ENCODE peak calls at places on chromosomes 12 and 14, in five cellular contexts. L, S, J, E and P are unnamed samples.

GRCh38 chr12:131831021-131831571 is 2.9 kb downstream of the MMP17 start:
- DNase-seq in L (peak; percentile 52), S (peak; percentile 6), J (no peak), E (peak; percentile 36), P (no peak)

GRCh38 chr12:131690320-131690719 is 20.6 kb upstream of the SFSWAP start:
- DNase-seq in L (no peak), S (no peak), J (no peak), E (no peak), P (no peak)

GRCh38 chr12:88577537-88577936 is 2.7 kb downstream of the KITLG start:
- DNase-seq in L (no peak), S (no peak), J (no peak), E (no peak), P (no peak)

GRCh38 chr14:86654558-86655184 is 1124.7 kb downstream of the FLRT2 start:
- DNase-seq in L (no peak), S (no peak), J (peak; percentile 10), E (peak; percentile 21), P (peak; percentile 93)

GRCh38 chr14:25136811-25137210 is 86.9 kb upstream of the STXBP6 start:
- DNase-seq in L (no peak), S (no peak), J (no peak), E (no peak), P (no peak)

GRCh38 chr12:50185975-50186663 is 18.9 kb upstream of the CERS5 start:
- DNase-seq in L (no peak), S (no peak), J (no peak), E (no peak), P (no peak)

GRCh38 chr12:48003226-48004038 is 844 bp downstream of the COL2A1 start:
- DNase-seq in L (no peak), S (no peak), J (no peak), E (peak; percentile 21), P (peak; percentile 64)

GRCh38 chr14:77498120-77498979 is at the start of gene ISM2:
- DNase-seq in L (peak; percentile 38), S (peak; percentile 21), J (peak; percentile 74), E (peak; percentile 65), P (peak; percentile 78)

GRCh38 chr12:98373019-98373554 is 142.3 kb upstream of the TMPO start:
- DNase-seq in L (no peak), S (no peak), J (peak; percentile 33), E (no peak), P (peak; percentile 75)

GRCh38 chr12:129903092-129903945 is 506 bp downstream of the TMEM132D start:
- DNase-seq in L (no peak), S (no peak), J (no peak), E (no peak), P (peak; percentile 33)

GRCh38 chr12:6052206-6052939 is 72.1 kb downstream of the VWF start:
- DNase-seq in L (no peak), S (no peak), J (no peak), E (no peak), P (no peak)

GRCh38 chr12:100576311-100577036 is 3.0 kb downstream of the GAS2L3 start:
- DNase-seq in L (no peak), S (no peak), J (peak; percentile 77), E (no peak), P (no peak)

GRCh38 chr14:72495668-72496067 is 398.2 kb downstream of the DPF3 start:
- DNase-seq in L (no peak), S (no peak), J (no peak), E (no peak), P (no peak)

GRCh38 chr14:105324080-105324778 is 9.7 kb downstream of the PACS2 start:
- DNase-seq in L (peak; percentile 73), S (no peak), J (no peak), E (no peak), P (peak; percentile 34)

GRCh38 chr12:57152408-57153038 is 5.1 kb upstream of the LRP1-AS start:
- DNase-seq in L (no peak), S (no peak), J (no peak), E (no peak), P (no peak)

GRCh38 chr12:122366685-122367475 is 55.6 kb downstream of the CLIP1 start:
- DNase-seq in L (no peak), S (no peak), J (peak; percentile 93), E (peak; percentile 24), P (peak; percentile 84)

GRCh38 chr14:72562300-72562699 is 331.6 kb downstream of the DPF3 start:
- DNase-seq in L (no peak), S (no peak), J (no peak), E (no peak), P (no peak)

GRCh38 chr14:59631237-59631636 is 54.6 kb upstream of the CCDC175 start:
- DNase-seq in L (no peak), S (no peak), J (no peak), E (no peak), P (peak; percentile 81)

GRCh38 chr12:23929906-23930305 is 19.6 kb downstream of the SOX5 start:
- DNase-seq in L (no peak), S (no peak), J (no peak), E (no peak), P (no peak)

GRCh38 chr12:49923878-49924610 is 20.3 kb upstream of the FAIM2 start:
- DNase-seq in L (no peak), S (no peak), J (no peak), E (no peak), P (no peak)

GRCh38 chr14:94682061-94682516 is 69.9 kb downstream of the SERPINA3 start:
- DNase-seq in L (no peak), S (no peak), J (no peak), E (no peak), P (no peak)

GRCh38 chr14:57182760-57183503 is 85.8 kb downstream of the EXOC5 start:
- DNase-seq in L (no peak), S (no peak), J (no peak), E (no peak), P (peak; percentile 74)

GRCh38 chr12:11827096-11827841 is 177.8 kb downstream of the ETV6 start:
- DNase-seq in L (peak; percentile 28), S (no peak), J (no peak), E (no peak), P (peak; percentile 75)

GRCh38 chr14:69260979-69261605 is 1.1 kb downstream of the GALNT16 start:
- DNase-seq in L (peak; percentile 36), S (peak; percentile 3), J (no peak), E (peak; percentile 73), P (peak; percentile 79)

GRCh38 chr14:102034301-102034700 is 52.5 kb downstream of the HSP90AA1 start:
- DNase-seq in L (no peak), S (no peak), J (no peak), E (no peak), P (no peak)

GRCh38 chr14:93903342-93904184 is 23.6 kb upstream of the FAM181A start:
- DNase-seq in L (no peak), S (no peak), J (peak; percentile 24), E (no peak), P (peak; percentile 73)

GRCh38 chr14:75452324-75452723 is 24.5 kb downstream of the JDP2 start:
- DNase-seq in L (no peak), S (no peak), J (no peak), E (no peak), P (no peak)

GRCh38 chr14:70721542-70721941 is 79.8 kb downstream of the TTC9 start:
- DNase-seq in L (no peak), S (no peak), J (no peak), E (no peak), P (no peak)

GRCh38 chr12:110627500-110628195 is 13.7 kb downstream of the TCTN1 start:
- DNase-seq in L (no peak), S (no peak), J (no peak), E (no peak), P (no peak)

GRCh38 chr12:4269279-4269991 is 4.1 kb upstream of the CCND2 start:
- DNase-seq in L (peak; percentile 76), S (peak; percentile 87), J (no peak), E (peak; percentile 95), P (peak; percentile 96)

GRCh38 chr14:76761198-76761848 is at the start of gene VASH1:
- DNase-seq in L (peak; percentile 74), S (peak; percentile 46), J (peak; percentile 94), E (peak; percentile 76), P (peak; percentile 77)